ENCODE peak calls at places on chromosome X, in four cellular contexts. R is cardiac muscle cell; B is pulmonary artery endothelial cell; T is stimulated activated CD4-positive, alpha-beta T cell treated with anti-CD3 and anti-CD28 coated beads, Interleukin-4, amount 100 ng/mL, for 48 hours. F is an unnamed sample.

GRCh38 chrX:10676239-10676971 is 56.0 kb upstream of the MID1 start:
- DNase-seq in B (no peak), T (no peak), R (no peak), F (no peak)

GRCh38 chrX:38279188-38279587 is 48.1 kb downstream of the RPGR start:
- DNase-seq in R (no peak), B (no peak), T (no peak), F (no peak)

GRCh38 chrX:45266456-45266855 is 65.8 kb upstream of the DIPK2B start:
- DNase-seq in T (no peak), R (no peak), B (no peak), F (no peak)

GRCh38 chrX:129577473-129577872 is 37.4 kb downstream of the OCRL start:
- DNase-seq in R (no peak), B (peak; percentile 58), T (no peak), F (no peak)

GRCh38 chrX:150150081-150150779 is 211.9 kb upstream of the EOLA2 start:
- DNase-seq in T (no peak), R (no peak), B (no peak), F (no peak)

GRCh38 chrX:40035726-40036125 is 62.0 kb downstream of the BCOR start:
- DNase-seq in B (no peak), T (no peak), R (no peak), F (no peak)

GRCh38 chrX:41085883-41086626 is 810 bp downstream of the USP9X start:
- DNase-seq in B (peak; percentile 13), T (peak; percentile 29), R (peak; percentile 77), F (peak; percentile 80)

GRCh38 chrX:129097668-129098067 is 425.6 kb downstream of the SMARCA1 start:
- DNase-seq in T (no peak), R (no peak), B (no peak), F (no peak)

GRCh38 chrX:116284383-116284782 is 113.8 kb downstream of the AGTR2 start:
- DNase-seq in B (no peak), R (no peak), T (no peak), F (no peak)

GRCh38 chrX:105464611-105465010 is 244.1 kb upstream of the TEX13A start:
- DNase-seq in T (no peak), B (no peak), R (no peak), F (no peak)

GRCh38 chrX:10025742-10026493 is 58.8 kb downstream of the CLDN34 start:
- DNase-seq in T (no peak), R (no peak), B (no peak), F (no peak)

GRCh38 chrX:71991164-71991563 is 80.5 kb downstream of the NHSL2 start:
- DNase-seq in T (no peak), B (no peak), R (no peak), F (no peak)

GRCh38 chrX:19121898-19122640 is at the start of gene ADGRG2:
- DNase-seq in T (no peak), R (peak; percentile 55), B (no peak), F (no peak)

GRCh38 chrX:140050906-140051305 is 85.6 kb upstream of the CXorf66 start:
- DNase-seq in T (no peak), B (no peak), R (peak; percentile 7), F (peak; percentile 49)

GRCh38 chrX:65587616-65588526 is 53.3 kb upstream of the LAS1L start:
- DNase-seq in R (no peak), B (no peak), T (no peak), F (no peak)

GRCh38 chrX:21865436-21865835 is 9.6 kb downstream of the YY2 start:
- DNase-seq in T (no peak), B (no peak), R (no peak), F (no peak)

GRCh38 chrX:7190157-7190556 is 42.2 kb upstream of the PUDP start:
- DNase-seq in B (no peak), R (no peak), T (no peak), F (peak; percentile 66)

GRCh38 chrX:96685205-96686099 is 810 bp downstream of the DIAPH2 start:
- DNase-seq in T (peak; percentile 34), R (peak; percentile 32), B (no peak), F (no peak)

GRCh38 chrX:53362439-53362838 is 60.0 kb downstream of the SMC1A start:
- DNase-seq in T (no peak), B (no peak), R (no peak), F (no peak)

GRCh38 chrX:136209016-136209738 is 42.0 kb downstream of the MAP7D3 start:
- DNase-seq in T (no peak), R (peak; percentile 33), B (no peak), F (peak; percentile 75)

GRCh38 chrX:20477836-20478532 is 211.3 kb upstream of the RPS6KA3 start:
- DNase-seq in T (no peak), R (no peak), B (no peak), F (no peak)

GRCh38 chrX:154019633-154020499 is at the start of gene IRAK1:
- DNase-seq in B (no peak), T (peak; percentile 47), R (peak; percentile 51), F (peak; percentile 82)

GRCh38 chrX:74349387-74349786 is 45.4 kb downstream of the ZCCHC13 start:
- DNase-seq in R (no peak), B (no peak), T (no peak), F (no peak)

GRCh38 chrX:38636949-38637819 is 75.8 kb downstream of the TSPAN7 start:
- DNase-seq in R (no peak), T (no peak), B (peak; percentile 35), F (no peak)

GRCh38 chrX:57353472-57354132 is 67.1 kb downstream of the FAAH2 start:
- DNase-seq in B (no peak), R (no peak), T (no peak), F (no peak)

GRCh38 chrX:41384041-41384705 is 50.2 kb downstream of the DDX3X start:
- DNase-seq in B (peak; percentile 10), T (peak; percentile 42), R (no peak), F (no peak)

GRCh38 chrX:9940397-9940796 is 26.8 kb upstream of the CLDN34 start:
- DNase-seq in R (no peak), T (no peak), B (peak; percentile 51), F (no peak)

GRCh38 chrX:150897371-150898319 is 823 bp downstream of the CD99L2 start:
- DNase-seq in R (no peak), T (peak; percentile 30), B (peak; percentile 11), F (peak; percentile 74)

GRCh38 chrX:136495043-136495442 is 2.3 kb upstream of the HTATSF1 start:
- DNase-seq in T (no peak), B (no peak), R (no peak), F (peak; percentile 32)

GRCh38 chrX:132004728-132005127 is 18.4 kb upstream of the STK26 start:
- DNase-seq in R (no peak), T (no peak), B (no peak), F (no peak)

GRCh38 chrX:111270339-111270738 is at the start of gene CAPN6:
- DNase-seq in T (no peak), R (no peak), B (no peak), F (no peak)

GRCh38 chrX:151680805-151681204 is 14.5 kb upstream of the PRRG3 start:
- DNase-seq in T (peak; percentile 34), R (peak; percentile 60), B (no peak), F (peak; percentile 90)

GRCh38 chrX:15525664-15526416 is 25.2 kb downstream of the BMX start:
- DNase-seq in R (no peak), T (no peak), B (no peak), F (peak; percentile 93)

GRCh38 chrX:130110379-130111219 is at the start of gene ELF4:
- DNase-seq in R (peak; percentile 20), B (no peak), T (no peak), F (peak; percentile 86)

GRCh38 chrX:7730071-7730470 is 112.9 kb upstream of the VCX start:
- DNase-seq in B (no peak), T (no peak), R (no peak), F (no peak)

F was measured in Karpas-422.